ENCODE peak calls at places on chromosomes 5 and 9, in eight cellular contexts. U is progenitor cell of endocrine pancreas, B is fibroblast of lung, N is mesothelial cell of epicardium, G is naive B cell, Q is brain microvascular endothelial cell, F is AG04449, P is head of caudate nucleus. V is an unnamed sample.

GRCh38 chr5:6634327-6634713 is 1.1 kb downstream of the SRD5A1 start:
- DNase-seq in U (no peak), B (no peak), N (no peak), G (peak), Q (no peak), F (no peak), P (no peak), V (no peak)

GRCh38 chr5:151896041-151896691 is 28.5 kb downstream of the GLRA1 start:
- DNase-seq in U (no peak), B (peak), N (no peak), G (no peak), Q (peak), F (peak), P (no peak), V (peak)

GRCh38 chr9:95511232-95511951 is 5.4 kb downstream of the PTCH1 start:
- DNase-seq in U (no peak), B (peak), N (peak), G (no peak), Q (peak), F (no peak), P (no peak), V (no peak)

GRCh38 chr5:67033893-67034605 is 162.6 kb downstream of the CD180 start:
- DNase-seq in U (no peak), B (peak), N (no peak), G (no peak), Q (no peak), F (no peak), P (no peak), V (no peak)

GRCh38 chr9:76359365-76359764 is 34.9 kb downstream of the RFK start:
- DNase-seq in U (no peak), B (no peak), N (no peak), G (no peak), Q (no peak), F (no peak), P (no peak), V (no peak)

GRCh38 chr9:98092633-98092971 is 26.4 kb downstream of the TRIM14 start:
- DNase-seq in U (no peak), B (no peak), N (no peak), G (no peak), Q (no peak), F (no peak), P (no peak), V (no peak)

GRCh38 chr5:147554285-147554817 is 44.5 kb upstream of the DPYSL3 start:
- DNase-seq in U (no peak), B (peak), N (no peak), G (no peak), Q (peak), F (no peak), P (no peak), V (no peak)

GRCh38 chr5:143807401-143807800 is 4.6 kb upstream of the HMHB1 start:
- DNase-seq in U (no peak), B (no peak), N (no peak), G (no peak), Q (no peak), F (no peak), P (no peak), V (no peak)

GRCh38 chr5:139091439-139092156 is 106.6 kb downstream of the SIL1 start:
- DNase-seq in U (no peak), B (no peak), N (no peak), G (no peak), Q (no peak), F (no peak), P (peak), V (no peak)

GRCh38 chr5:93794954-93795353 is 53.6 kb upstream of the POU5F2 start:
- DNase-seq in U (no peak), B (no peak), N (no peak), G (no peak), Q (no peak), F (no peak), P (no peak), V (no peak)

GRCh38 chr5:691817-692529 is 1.2 kb downstream of the TPPP start:
- DNase-seq in U (no peak), B (no peak), N (no peak), G (no peak), Q (no peak), F (no peak), P (no peak), V (no peak)

GRCh38 chr5:95084757-95085156 is 200.1 kb downstream of the MCTP1 start:
- DNase-seq in U (no peak), B (no peak), N (no peak), G (no peak), Q (no peak), F (no peak), P (no peak), V (no peak)

GRCh38 chr9:134571326-134571871 is 70.2 kb upstream of the COL5A1 start:
- DNase-seq in U (peak), B (no peak), N (no peak), G (no peak), Q (no peak), F (no peak), P (no peak), V (no peak)

GRCh38 chr9:111678293-111678692 is 16.9 kb downstream of the GNG10 start:
- DNase-seq in U (no peak), B (no peak), N (no peak), G (no peak), Q (no peak), F (no peak), P (no peak), V (no peak)

GRCh38 chr9:119052339-119053030 is 316.8 kb downstream of the BRINP1 start:
- DNase-seq in U (no peak), B (no peak), N (no peak), G (no peak), Q (no peak), F (no peak), P (no peak), V (no peak)

GRCh38 chr9:126055386-126055785 is 271.2 kb upstream of the MVB12B start:
- DNase-seq in U (no peak), B (peak), N (no peak), G (no peak), Q (peak), F (peak), P (no peak), V (peak)

GRCh38 chr5:178430187-178431062 is 159.8 kb downstream of the COL23A1 start:
- DNase-seq in U (no peak), B (no peak), N (no peak), G (no peak), Q (no peak), F (no peak), P (no peak), V (no peak)

V was measured in retinal pigment epithelial cell.